ENCODE peak calls at places on chromosomes 6 and 20, in nine cellular contexts. One of them, this sample, is unnamed.

GRCh38 chr6:146931214-146931613 is 273.0 kb upstream of the STXBP5 start:
- DNase-seq in AG08395: no peak
- DNase-seq in stimulated activated CD4-positive, alpha-beta T cell treated with anti-CD3 and anti-CD28 coated beads, Interleukin-2, amount 100 ng/mL, for 48 hours: no peak
- DNase-seq in ACHN: no peak
- DNase-seq in CD4-positive, CD25-positive, alpha-beta regulatory T cell: no peak
- DNase-seq in activated naive CD8-positive, alpha-beta T cell treated with anti-CD3 and anti-CD28 coated beads, Interleukin-2, amount 50 U/mL, for 16 hours: no peak
- DNase-seq in T follicular helper cell: no peak
- DNase-seq in hepatic stellate cell: no peak
- DNase-seq in H7: no peak
- DNase-seq in this sample: no peak

GRCh38 chr6:83431545-83432165 is 804 bp upstream of the ME1 start:
- DNase-seq in T follicular helper cell: no peak
- DNase-seq in activated naive CD8-positive, alpha-beta T cell treated with anti-CD3 and anti-CD28 coated beads, Interleukin-2, amount 50 U/mL, for 16 hours: no peak
- DNase-seq in AG08395: no peak
- DNase-seq in hepatic stellate cell: no peak
- DNase-seq in H7: no peak
- DNase-seq in CD4-positive, CD25-positive, alpha-beta regulatory T cell: no peak
- DNase-seq in ACHN: no peak
- DNase-seq in stimulated activated CD4-positive, alpha-beta T cell treated with anti-CD3 and anti-CD28 coated beads, Interleukin-2, amount 100 ng/mL, for 48 hours: no peak
- DNase-seq in this sample: no peak

GRCh38 chr6:145206247-145206907 is 528.9 kb downstream of the EPM2A start:
- DNase-seq in CD4-positive, CD25-positive, alpha-beta regulatory T cell: no peak
- DNase-seq in ACHN: no peak
- DNase-seq in hepatic stellate cell: peak
- DNase-seq in AG08395: peak
- DNase-seq in T follicular helper cell: no peak
- DNase-seq in activated naive CD8-positive, alpha-beta T cell treated with anti-CD3 and anti-CD28 coated beads, Interleukin-2, amount 50 U/mL, for 16 hours: no peak
- DNase-seq in H7: no peak
- DNase-seq in stimulated activated CD4-positive, alpha-beta T cell treated with anti-CD3 and anti-CD28 coated beads, Interleukin-2, amount 100 ng/mL, for 48 hours: no peak
- DNase-seq in this sample: no peak

GRCh38 chr20:17647391-17648305 is 34.4 kb downstream of the RRBP1 start:
- DNase-seq in ACHN: no peak
- DNase-seq in activated naive CD8-positive, alpha-beta T cell treated with anti-CD3 and anti-CD28 coated beads, Interleukin-2, amount 50 U/mL, for 16 hours: no peak
- DNase-seq in stimulated activated CD4-positive, alpha-beta T cell treated with anti-CD3 and anti-CD28 coated beads, Interleukin-2, amount 100 ng/mL, for 48 hours: no peak
- DNase-seq in H7: peak
- DNase-seq in hepatic stellate cell: no peak
- DNase-seq in AG08395: no peak
- DNase-seq in T follicular helper cell: no peak
- DNase-seq in CD4-positive, CD25-positive, alpha-beta regulatory T cell: no peak
- DNase-seq in this sample: no peak

GRCh38 chr6:128725271-128726233 is 157.4 kb upstream of the LAMA2 start:
- DNase-seq in activated naive CD8-positive, alpha-beta T cell treated with anti-CD3 and anti-CD28 coated beads, Interleukin-2, amount 50 U/mL, for 16 hours: peak
- DNase-seq in H7: no peak
- DNase-seq in T follicular helper cell: no peak
- DNase-seq in CD4-positive, CD25-positive, alpha-beta regulatory T cell: peak
- DNase-seq in stimulated activated CD4-positive, alpha-beta T cell treated with anti-CD3 and anti-CD28 coated beads, Interleukin-2, amount 100 ng/mL, for 48 hours: peak
- DNase-seq in AG08395: peak
- DNase-seq in hepatic stellate cell: peak
- DNase-seq in ACHN: peak
- DNase-seq in this sample: peak

GRCh38 chr6:33633462-33634158 is 12.5 kb downstream of the ITPR3 start:
- DNase-seq in CD4-positive, CD25-positive, alpha-beta regulatory T cell: peak
- DNase-seq in T follicular helper cell: peak
- DNase-seq in H7: peak
- DNase-seq in AG08395: peak
- DNase-seq in hepatic stellate cell: peak
- DNase-seq in ACHN: peak
- DNase-seq in activated naive CD8-positive, alpha-beta T cell treated with anti-CD3 and anti-CD28 coated beads, Interleukin-2, amount 50 U/mL, for 16 hours: no peak
- DNase-seq in stimulated activated CD4-positive, alpha-beta T cell treated with anti-CD3 and anti-CD28 coated beads, Interleukin-2, amount 100 ng/mL, for 48 hours: no peak
- DNase-seq in this sample: peak

GRCh38 chr6:151876122-151876521 is 68.6 kb downstream of the ESR1 start:
- DNase-seq in CD4-positive, CD25-positive, alpha-beta regulatory T cell: no peak
- DNase-seq in ACHN: no peak
- DNase-seq in activated naive CD8-positive, alpha-beta T cell treated with anti-CD3 and anti-CD28 coated beads, Interleukin-2, amount 50 U/mL, for 16 hours: no peak
- DNase-seq in hepatic stellate cell: no peak
- DNase-seq in H7: no peak
- DNase-seq in stimulated activated CD4-positive, alpha-beta T cell treated with anti-CD3 and anti-CD28 coated beads, Interleukin-2, amount 100 ng/mL, for 48 hours: no peak
- DNase-seq in T follicular helper cell: no peak
- DNase-seq in AG08395: no peak
- DNase-seq in this sample: no peak

GRCh38 chr6:24439858-24440539 is 37.3 kb downstream of the MRS2 start:
- DNase-seq in AG08395: no peak
- DNase-seq in ACHN: no peak
- DNase-seq in activated naive CD8-positive, alpha-beta T cell treated with anti-CD3 and anti-CD28 coated beads, Interleukin-2, amount 50 U/mL, for 16 hours: no peak
- DNase-seq in H7: no peak
- DNase-seq in stimulated activated CD4-positive, alpha-beta T cell treated with anti-CD3 and anti-CD28 coated beads, Interleukin-2, amount 100 ng/mL, for 48 hours: no peak
- DNase-seq in T follicular helper cell: no peak
- DNase-seq in hepatic stellate cell: no peak
- DNase-seq in CD4-positive, CD25-positive, alpha-beta regulatory T cell: no peak
- DNase-seq in this sample: no peak

GRCh38 chr6:169469028-169469427 is 215.4 kb upstream of the THBS2 start:
- DNase-seq in activated naive CD8-positive, alpha-beta T cell treated with anti-CD3 and anti-CD28 coated beads, Interleukin-2, amount 50 U/mL, for 16 hours: no peak
- DNase-seq in H7: no peak
- DNase-seq in hepatic stellate cell: no peak
- DNase-seq in ACHN: no peak
- DNase-seq in stimulated activated CD4-positive, alpha-beta T cell treated with anti-CD3 and anti-CD28 coated beads, Interleukin-2, amount 100 ng/mL, for 48 hours: no peak
- DNase-seq in AG08395: no peak
- DNase-seq in T follicular helper cell: no peak
- DNase-seq in CD4-positive, CD25-positive, alpha-beta regulatory T cell: no peak
- DNase-seq in this sample: no peak

GRCh38 chr20:62913043-62913630 is 13.2 kb downstream of the DIDO1 start:
- DNase-seq in ACHN: no peak
- DNase-seq in H7: no peak
- DNase-seq in activated naive CD8-positive, alpha-beta T cell treated with anti-CD3 and anti-CD28 coated beads, Interleukin-2, amount 50 U/mL, for 16 hours: no peak
- DNase-seq in AG08395: no peak
- DNase-seq in CD4-positive, CD25-positive, alpha-beta regulatory T cell: no peak
- DNase-seq in stimulated activated CD4-positive, alpha-beta T cell treated with anti-CD3 and anti-CD28 coated beads, Interleukin-2, amount 100 ng/mL, for 48 hours: no peak
- DNase-seq in hepatic stellate cell: no peak
- DNase-seq in T follicular helper cell: no peak
- DNase-seq in this sample: no peak

GRCh38 chr6:131383421-131384411 is 189.3 kb upstream of the ARG1 start:
- DNase-seq in ACHN: no peak
- DNase-seq in stimulated activated CD4-positive, alpha-beta T cell treated with anti-CD3 and anti-CD28 coated beads, Interleukin-2, amount 100 ng/mL, for 48 hours: no peak
- DNase-seq in H7: no peak
- DNase-seq in T follicular helper cell: no peak
- DNase-seq in AG08395: peak
- DNase-seq in hepatic stellate cell: no peak
- DNase-seq in CD4-positive, CD25-positive, alpha-beta regulatory T cell: no peak
- DNase-seq in activated naive CD8-positive, alpha-beta T cell treated with anti-CD3 and anti-CD28 coated beads, Interleukin-2, amount 50 U/mL, for 16 hours: no peak
- DNase-seq in this sample: no peak

GRCh38 chr20:32583581-32584045 is 1.5 kb downstream of the NOL4L start:
- DNase-seq in stimulated activated CD4-positive, alpha-beta T cell treated with anti-CD3 and anti-CD28 coated beads, Interleukin-2, amount 100 ng/mL, for 48 hours: no peak
- DNase-seq in CD4-positive, CD25-positive, alpha-beta regulatory T cell: no peak
- DNase-seq in T follicular helper cell: no peak
- DNase-seq in AG08395: no peak
- DNase-seq in hepatic stellate cell: no peak
- DNase-seq in activated naive CD8-positive, alpha-beta T cell treated with anti-CD3 and anti-CD28 coated beads, Interleukin-2, amount 50 U/mL, for 16 hours: no peak
- DNase-seq in ACHN: no peak
- DNase-seq in H7: peak
- DNase-seq in this sample: no peak

GRCh38 chr6:168102093-168102985 is 23.3 kb upstream of the FRMD1 start:
- DNase-seq in ACHN: no peak
- DNase-seq in H7: peak
- DNase-seq in CD4-positive, CD25-positive, alpha-beta regulatory T cell: no peak
- DNase-seq in stimulated activated CD4-positive, alpha-beta T cell treated with anti-CD3 and anti-CD28 coated beads, Interleukin-2, amount 100 ng/mL, for 48 hours: no peak
- DNase-seq in activated naive CD8-positive, alpha-beta T cell treated with anti-CD3 and anti-CD28 coated beads, Interleukin-2, amount 50 U/mL, for 16 hours: no peak
- DNase-seq in AG08395: no peak
- DNase-seq in T follicular helper cell: no peak
- DNase-seq in hepatic stellate cell: no peak
- DNase-seq in this sample: no peak

GRCh38 chr6:162485464-162485863 is 242.1 kb downstream of the PRKN start:
- DNase-seq in hepatic stellate cell: no peak
- DNase-seq in T follicular helper cell: no peak
- DNase-seq in activated naive CD8-positive, alpha-beta T cell treated with anti-CD3 and anti-CD28 coated beads, Interleukin-2, amount 50 U/mL, for 16 hours: no peak
- DNase-seq in H7: no peak
- DNase-seq in stimulated activated CD4-positive, alpha-beta T cell treated with anti-CD3 and anti-CD28 coated beads, Interleukin-2, amount 100 ng/mL, for 48 hours: no peak
- DNase-seq in AG08395: no peak
- DNase-seq in CD4-positive, CD25-positive, alpha-beta regulatory T cell: no peak
- DNase-seq in ACHN: no peak
- DNase-seq in this sample: no peak

GRCh38 chr20:38990728-38991127 is 28.6 kb downstream of the DHX35 start:
- DNase-seq in stimulated activated CD4-positive, alpha-beta T cell treated with anti-CD3 and anti-CD28 coated beads, Interleukin-2, amount 100 ng/mL, for 48 hours: no peak
- DNase-seq in H7: no peak
- DNase-seq in T follicular helper cell: no peak
- DNase-seq in ACHN: no peak
- DNase-seq in hepatic stellate cell: no peak
- DNase-seq in AG08395: no peak
- DNase-seq in CD4-positive, CD25-positive, alpha-beta regulatory T cell: no peak
- DNase-seq in activated naive CD8-positive, alpha-beta T cell treated with anti-CD3 and anti-CD28 coated beads, Interleukin-2, amount 50 U/mL, for 16 hours: no peak
- DNase-seq in this sample: no peak

GRCh38 chr20:62604796-62605195 is 37.5 kb upstream of the SLCO4A1 start:
- DNase-seq in H7: no peak
- DNase-seq in AG08395: no peak
- DNase-seq in CD4-positive, CD25-positive, alpha-beta regulatory T cell: no peak
- DNase-seq in hepatic stellate cell: no peak
- DNase-seq in activated naive CD8-positive, alpha-beta T cell treated with anti-CD3 and anti-CD28 coated beads, Interleukin-2, amount 50 U/mL, for 16 hours: no peak
- DNase-seq in ACHN: no peak
- DNase-seq in T follicular helper cell: no peak
- DNase-seq in stimulated activated CD4-positive, alpha-beta T cell treated with anti-CD3 and anti-CD28 coated beads, Interleukin-2, amount 100 ng/mL, for 48 hours: no peak
- DNase-seq in this sample: no peak

GRCh38 chr6:126945150-126945549 is 173.3 kb upstream of the RSPO3 start:
- DNase-seq in ACHN: no peak
- DNase-seq in activated naive CD8-positive, alpha-beta T cell treated with anti-CD3 and anti-CD28 coated beads, Interleukin-2, amount 50 U/mL, for 16 hours: no peak
- DNase-seq in AG08395: no peak
- DNase-seq in stimulated activated CD4-positive, alpha-beta T cell treated with anti-CD3 and anti-CD28 coated beads, Interleukin-2, amount 100 ng/mL, for 48 hours: no peak
- DNase-seq in H7: no peak
- DNase-seq in hepatic stellate cell: no peak
- DNase-seq in CD4-positive, CD25-positive, alpha-beta regulatory T cell: no peak
- DNase-seq in T follicular helper cell: no peak
- DNase-seq in this sample: no peak

GRCh38 chr6:135092724-135093123 is 38.1 kb upstream of the HBS1L start:
- DNase-seq in hepatic stellate cell: no peak
- DNase-seq in ACHN: no peak
- DNase-seq in AG08395: no peak
- DNase-seq in CD4-positive, CD25-positive, alpha-beta regulatory T cell: no peak
- DNase-seq in H7: no peak
- DNase-seq in activated naive CD8-positive, alpha-beta T cell treated with anti-CD3 and anti-CD28 coated beads, Interleukin-2, amount 50 U/mL, for 16 hours: no peak
- DNase-seq in T follicular helper cell: no peak
- DNase-seq in stimulated activated CD4-positive, alpha-beta T cell treated with anti-CD3 and anti-CD28 coated beads, Interleukin-2, amount 100 ng/mL, for 48 hours: no peak
- DNase-seq in this sample: no peak